ENCODE peak calls at places on chromosomes 4 and X, in nine cellular contexts. Q is right atrium auricular region; D is upper lobe of left lung; T is effector memory CD4-positive, alpha-beta T cell; U is MG63; N is A549; L is endodermal cell; V is CD4-positive, alpha-beta memory T cell; A is adipocyte. X is an unnamed sample. For H3K9me3, the result is how much of the 10 kb centered on the place peaks cover.

GRCh38 chrX:128310912-128311311 is 258.7 kb upstream of the ACTRT1 start:
- DNase-seq in Q (no peak), D (no peak), T (no peak), U (no peak), N (no peak), L (no peak), V (no peak), A (no peak), X (no peak)

GRCh38 chr4:10345381-10345784 is 111.8 kb downstream of the ZNF518B start:
- DNase-seq in Q (no peak), D (no peak), T (no peak), U (no peak), N (no peak), L (no peak), V (no peak), A (no peak), X (no peak)

GRCh38 chr4:74109116-74109791 is 10.3 kb upstream of the CXCL2 start:
- DNase-seq in Q (peak), D (peak), T (no peak), U (peak), N (peak), L (peak), V (no peak), A (peak), X (no peak)

GRCh38 chr4:110163327-110164070 is 34.9 kb downstream of the ELOVL6 start:
- DNase-seq in Q (no peak), D (no peak), T (no peak), U (peak), N (peak), L (no peak), V (no peak), A (peak), X (no peak)

GRCh38 chrX:20211261-20211786 is 55.4 kb downstream of the RPS6KA3 start:
- DNase-seq in Q (no peak), D (no peak), T (no peak), U (no peak), N (no peak), L (no peak), V (no peak), A (no peak), X (no peak)

GRCh38 chr4:121696641-121697461 is at the start of gene ANXA5:
- DNase-seq in Q (peak), D (peak), T (peak), U (peak), N (peak), L (peak), V (peak), A (peak), X (peak)

GRCh38 chrX:49041683-49042529 is 1.3 kb downstream of the TFE3 start:
- DNase-seq in Q (no peak), D (peak), T (no peak), U (peak), N (peak), L (peak), V (no peak), A (peak), X (no peak)

GRCh38 chrX:37993857-37994619 is 12.3 kb upstream of the SYTL5 start:
- DNase-seq in Q (no peak), D (peak), T (peak), U (no peak), N (peak), L (peak), V (peak), A (no peak), X (peak)

GRCh38 chrX:103730746-103731508 is 20.2 kb downstream of the TMEM31 start:
- DNase-seq in Q (peak), D (no peak), T (no peak), U (peak), N (no peak), L (peak), V (no peak), A (peak), X (no peak)

GRCh38 chr4:85222561-85222960 is 252.4 kb upstream of the ARHGAP24 start:
- DNase-seq in Q (no peak), D (no peak), T (no peak), U (no peak), N (no peak), L (no peak), V (no peak), A (no peak), X (no peak)

GRCh38 chr4:121582296-121582695 is 114.5 kb downstream of the ANXA5 start:
- DNase-seq in Q (no peak), D (no peak), T (no peak), U (no peak), N (no peak), L (no peak), V (no peak), A (no peak), X (no peak)

GRCh38 chrX:95875661-95876060 is 809.0 kb upstream of the DIAPH2 start:
- DNase-seq in Q (no peak), D (no peak), T (no peak), U (no peak), N (no peak), L (no peak), V (no peak), A (no peak), X (no peak)

GRCh38 chrX:40064055-40064597 is 33.6 kb downstream of the BCOR start:
- DNase-seq in Q (no peak), D (no peak), T (no peak), U (no peak), N (no peak), L (peak), V (no peak), A (no peak), X (no peak)

GRCh38 chr4:177264788-177265422 is 44.8 kb upstream of the NEIL3 start:
- DNase-seq in Q (no peak), D (no peak), T (no peak), U (no peak), N (no peak), L (no peak), V (no peak), A (no peak), X (no peak)

GRCh38 chr4:153620352-153620751 is 63.7 kb upstream of the TLR2 start:
- DNase-seq in Q (no peak), D (no peak), T (no peak), U (no peak), N (no peak), L (no peak), V (no peak), A (peak), X (no peak)

GRCh38 chr4:156496797-156497196 is 474.8 kb downstream of the PDGFC start:
- DNase-seq in Q (no peak), D (no peak), T (no peak), U (no peak), N (no peak), L (no peak), V (no peak), A (peak), X (no peak)

GRCh38 chrX:2677764-2678163 is 13.3 kb upstream of the CD99 start:
- DNase-seq in Q (peak), D (peak), T (no peak), U (peak), N (peak), L (peak), V (no peak), A (peak), X (no peak)

GRCh38 chr4:23654791-23655190 is 235.1 kb downstream of the PPARGC1A start:
- DNase-seq in Q (no peak), D (no peak), T (no peak), U (no peak), N (no peak), L (no peak), V (no peak), A (no peak), X (no peak)

GRCh38 chrX:48548871-48549270 is 9.4 kb downstream of the TBC1D25 start:
- DNase-seq in Q (no peak), D (no peak), T (no peak), U (no peak), N (no peak), L (no peak), V (no peak), A (no peak), X (no peak)

GRCh38 chrX:24242649-24243556 is 71.0 kb downstream of the SUPT20HL2 start:
- DNase-seq in Q (peak), D (peak), T (no peak), U (peak), N (peak), L (peak), V (no peak), A (peak), X (no peak)

GRCh38 chr4:19577121-19577520 is 674.6 kb upstream of the SLIT2 start:
- DNase-seq in Q (no peak), D (no peak), T (no peak), U (no peak), N (no peak), L (no peak), V (no peak), A (peak), X (no peak)

GRCh38 chr4:2266181-2266580 is 4.3 kb upstream of the MXD4 start:
- DNase-seq in Q (peak), D (peak), T (no peak), U (peak), N (no peak), L (no peak), V (no peak), A (peak), X (no peak)

GRCh38 chrX:148681605-148682004 is 181.2 kb downstream of the AFF2 start:
- DNase-seq in Q (no peak), D (no peak), T (no peak), U (no peak), N (no peak), L (no peak), V (no peak), A (no peak), X (no peak)

GRCh38 chrX:147602297-147602696 is 309.4 kb upstream of the FMR1 start:
- DNase-seq in Q (no peak), D (no peak), T (no peak), U (no peak), N (peak), L (no peak), V (no peak), A (no peak), X (no peak)

GRCh38 chr4:105895324-105895608 is at the start of gene NPNT:
- DNase-seq in Q (no peak), D (peak), T (no peak), U (peak), N (no peak), L (peak), V (no peak), A (peak), X (no peak)

GRCh38 chr4:41437264-41437566 is 100.7 kb upstream of the LIMCH1 start:
- DNase-seq in Q (no peak), D (no peak), T (no peak), U (no peak), N (no peak), L (no peak), V (no peak), A (no peak), X (no peak)

GRCh38 chr4:90841676-90842075 is 714.5 kb downstream of the CCSER1 start:
- DNase-seq in Q (no peak), D (no peak), T (no peak), U (no peak), N (no peak), L (no peak), V (no peak), A (peak), X (no peak)

GRCh38 chrX:118519411-118520205 is 24.0 kb downstream of the DOCK11 start:
- DNase-seq in Q (no peak), D (no peak), T (no peak), U (no peak), N (no peak), L (no peak), V (no peak), A (peak), X (no peak)

GRCh38 chrX:135688137-135688536 is 25.3 kb upstream of the CT45A1 start:
- DNase-seq in Q (no peak), D (no peak), T (no peak), U (peak), N (peak), L (peak), V (no peak), A (peak), X (no peak)

GRCh38 chr4:153248641-153249198 is 44.5 kb downstream of the TRIM2 start:
- DNase-seq in Q (no peak), D (no peak), T (no peak), U (no peak), N (no peak), L (peak), V (no peak), A (no peak), X (no peak)

GRCh38 chr4:179941911-179942310 is 2301.3 kb upstream of the TENM3 start:
- DNase-seq in Q (no peak), D (no peak), T (no peak), U (no peak), N (no peak), L (no peak), V (no peak), A (no peak), X (no peak)

GRCh38 chrX:80432441-80432840 is 12.2 kb downstream of the TENT5D start:
- DNase-seq in Q (no peak), D (no peak), T (no peak), U (no peak), N (no peak), L (no peak), V (no peak), A (no peak), X (no peak)

GRCh38 chrX:80431502-80431832 is 11.2 kb downstream of the TENT5D start:
- DNase-seq in Q (no peak), D (no peak), T (no peak), U (no peak), N (no peak), L (no peak), V (no peak), A (no peak), X (no peak)

GRCh38 chrX:80430826-80431501 is 10.7 kb downstream of the TENT5D start:
- DNase-seq in Q (no peak), D (no peak), T (no peak), U (no peak), N (peak), L (peak), V (no peak), A (peak), X (no peak)

GRCh38 chrX:80432863-80433262 is 12.6 kb downstream of the TENT5D start:
- DNase-seq in Q (peak), D (no peak), T (no peak), U (peak), N (no peak), L (no peak), V (no peak), A (no peak), X (no peak)
- H3K9me3 ChIP-seq in Q (under half), D (under half), T (under half), U (under half), N (under half), L (under half), V (under half), A (under half), X (under half)

DNA sequence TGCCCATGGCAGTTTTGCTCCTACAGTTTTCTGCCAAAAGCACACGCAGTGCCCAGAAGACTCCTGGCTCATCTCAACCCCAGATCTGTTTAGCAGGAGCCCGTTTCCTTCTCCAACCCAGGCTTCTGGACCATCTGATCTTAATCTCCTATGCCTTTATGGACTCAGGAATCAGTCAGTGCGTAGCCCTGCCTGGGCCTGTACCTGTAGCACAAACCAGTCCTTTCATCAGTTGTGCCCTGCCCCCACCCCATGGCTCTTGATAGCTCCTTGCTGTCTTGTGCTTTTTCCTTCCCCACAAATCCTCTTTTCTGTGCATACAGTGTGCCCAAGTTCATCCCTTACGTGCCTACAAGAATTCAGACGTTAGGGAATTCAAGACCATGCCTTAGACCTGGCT is 1.5 kb downstream of the ZNF718 start:
- DNase-seq in Q (no peak), D (no peak), T (no peak), U (no peak), N (no peak), L (no peak), V (no peak), A (peak), X (no peak)
- H3K9me3 ChIP-seq in Q (under half), D (under half), T (under half), U (under half), N (under half), L (half or more), V (under half), A (under half), X (under half)

GRCh38 chrX:143632625-143633387 is 3.1 kb downstream of the SLITRK4 start:
- DNase-seq in Q (no peak), D (no peak), T (no peak), U (peak), N (no peak), L (peak), V (no peak), A (no peak), X (no peak)
- H3K9me3 ChIP-seq in Q (under half), D (under half), T (under half), U (under half), N (under half), L (under half), V (under half), A (under half), X (under half)

GRCh38 chr4:12110607-12111006 is 681.9 kb upstream of the HS3ST1 start:
- DNase-seq in Q (no peak), D (no peak), T (no peak), U (no peak), N (no peak), L (no peak), V (no peak), A (no peak), X (no peak)
- H3K9me3 ChIP-seq in Q (under half), D (under half), T (under half), U (under half), N (under half), L (under half), V (under half), A (under half), X (under half)

GRCh38 chr4:4776934-4777333 is 82.5 kb upstream of the MSX1 start:
- DNase-seq in Q (no peak), D (no peak), T (no peak), U (no peak), N (no peak), L (no peak), V (no peak), A (no peak), X (no peak)
- H3K9me3 ChIP-seq in Q (under half), D (under half), T (under half), U (under half), N (under half), L (under half), V (under half), A (under half), X (under half)

GRCh38 chr4:25234390-25235367 is 846 bp downstream of the PI4K2B start:
- DNase-seq in Q (peak), D (peak), T (peak), U (peak), N (peak), L (peak), V (peak), A (peak), X (peak)

GRCh38 chr4:25236971-25237370 is 3.1 kb downstream of the PI4K2B start:
- DNase-seq in Q (no peak), D (no peak), T (no peak), U (no peak), N (no peak), L (no peak), V (no peak), A (no peak), X (no peak)

GRCh38 chr4:25233737-25234389 is at the start of gene PI4K2B:
- DNase-seq in Q (peak), D (peak), T (peak), U (peak), N (peak), L (peak), V (peak), A (peak), X (peak)

GRCh38 chr4:25233194-25233593 is 639 bp upstream of the PI4K2B start:
- DNase-seq in Q (no peak), D (no peak), T (no peak), U (no peak), N (no peak), L (no peak), V (no peak), A (no peak), X (no peak)

GRCh38 chr4:25235401-25235800 is 1.6 kb downstream of the PI4K2B start:
- DNase-seq in Q (no peak), D (no peak), T (no peak), U (no peak), N (no peak), L (no peak), V (no peak), A (peak), X (no peak)
- H3K9me3 ChIP-seq in Q (under half), D (under half), T (under half), U (under half), N (under half), L (under half), V (under half), A (under half), X (under half)

GRCh38 chr4:14218641-14219040 is 591.1 kb upstream of the BOD1L1 start:
- DNase-seq in Q (no peak), D (no peak), T (no peak), U (no peak), N (no peak), L (no peak), V (no peak), A (no peak), X (no peak)
- H3K9me3 ChIP-seq in Q (under half), D (under half), T (under half), U (under half), N (under half), L (under half), V (under half), A (under half), X (under half)

DNA sequence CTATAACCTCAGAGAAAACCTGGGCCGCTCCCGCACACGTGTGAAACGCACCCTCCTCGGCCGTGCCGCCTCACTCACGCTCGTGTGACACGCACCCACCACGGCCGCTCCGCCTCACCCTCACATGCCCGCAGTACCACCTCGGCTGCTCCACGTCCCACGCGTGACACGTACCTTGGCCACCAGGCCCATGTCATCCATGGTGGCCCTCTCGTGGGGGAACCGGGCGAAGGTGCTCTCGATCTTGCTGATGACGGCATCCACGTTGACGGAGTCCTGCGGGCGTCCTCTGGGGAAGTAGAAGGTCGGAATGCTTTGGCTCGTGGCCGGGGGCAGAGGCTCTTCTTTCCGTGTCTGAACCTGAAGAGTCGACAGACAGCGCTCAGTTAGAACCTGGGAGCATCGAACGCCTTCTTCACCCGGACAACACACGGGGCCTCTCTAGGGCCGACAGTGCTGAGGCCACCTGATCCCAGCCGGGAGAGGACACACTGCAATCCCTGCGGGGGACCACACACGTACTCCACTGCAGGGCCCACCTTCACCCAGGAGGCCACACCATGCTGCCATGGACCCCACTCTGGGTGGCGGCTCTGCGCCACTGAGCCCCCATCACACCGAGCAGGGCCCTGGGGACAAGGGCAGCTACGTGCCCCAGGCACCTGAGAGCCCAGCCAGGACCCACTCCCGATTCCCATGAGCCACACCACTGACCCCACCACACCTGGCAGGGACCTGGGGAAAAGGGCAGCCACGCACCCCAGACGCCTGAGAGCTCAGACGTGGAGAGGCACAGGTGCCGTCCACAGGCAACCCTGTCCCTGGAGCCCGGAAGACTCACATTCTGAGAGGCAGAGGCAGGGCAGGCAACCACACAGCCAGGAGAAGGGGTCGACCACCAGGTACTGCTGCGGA is 25.2 kb downstream of the PPP2R3B start:
- DNase-seq in Q (no peak), D (no peak), T (no peak), U (no peak), N (no peak), L (no peak), V (no peak), A (no peak), X (no peak)
- H3K9me3 ChIP-seq in Q (under half), D (under half), T (under half), U (under half), N (under half), L (under half), V (under half), A (under half), X (under half)

GRCh38 chr4:169377367-169377766 is 106.6 kb upstream of the SH3RF1 start:
- DNase-seq in Q (no peak), D (no peak), T (no peak), U (no peak), N (no peak), L (no peak), V (no peak), A (no peak), X (no peak)

GRCh38 chr4:169379688-169380087 is 108.9 kb upstream of the SH3RF1 start:
- DNase-seq in Q (no peak), D (no peak), T (no peak), U (no peak), N (no peak), L (no peak), V (no peak), A (no peak), X (no peak)

GRCh38 chr4:169372791-169373190 is 102.0 kb upstream of the SH3RF1 start:
- DNase-seq in Q (no peak), D (no peak), T (no peak), U (no peak), N (no peak), L (no peak), V (no peak), A (no peak), X (no peak)

GRCh38 chr4:169376421-169376820 is 105.7 kb upstream of the SH3RF1 start:
- DNase-seq in Q (no peak), D (no peak), T (no peak), U (no peak), N (no peak), L (no peak), V (no peak), A (no peak), X (no peak)
- H3K9me3 ChIP-seq in Q (half or more), D (under half), T (under half), U (under half), N (under half), L (under half), V (under half), A (under half), X (under half)

X was measured in T-helper 17 cell.